ENCODE peak calls at places on chromosomes 12 and 14, in nine cellular contexts. Z, U, B, O, W, N, V, M and X are unnamed samples.

GRCh38 chr12:7118914-7119313 is 9.8 kb downstream of the RBP5 start:
- DNase-seq in Z (no peak), U (no peak), B (no peak), O (no peak), W (no peak), N (no peak), V (no peak), M (no peak), X (no peak)

GRCh38 chr12:123237646-123238329 is 4.6 kb downstream of the MTRFR start:
- DNase-seq in Z (no peak), U (peak), B (peak), O (peak), W (peak), N (peak), V (peak), M (peak), X (peak)

GRCh38 chr12:1504304-1505150 is 89.9 kb downstream of the FBXL14 start:
- DNase-seq in Z (no peak), U (no peak), B (no peak), O (no peak), W (no peak), N (no peak), V (no peak), M (no peak), X (no peak)

GRCh38 chr14:99132821-99133562 is 139.0 kb downstream of the BCL11B start:
- DNase-seq in Z (no peak), U (no peak), B (no peak), O (no peak), W (no peak), N (no peak), V (peak), M (no peak), X (no peak)

GRCh38 chr14:75968461-75968860 is 13.3 kb downstream of the TGFB3 start:
- DNase-seq in Z (no peak), U (no peak), B (no peak), O (no peak), W (no peak), N (no peak), V (no peak), M (no peak), X (peak)

GRCh38 chr12:59834659-59835474 is 239.0 kb downstream of the SLC16A7 start:
- DNase-seq in Z (no peak), U (no peak), B (peak), O (peak), W (peak), N (no peak), V (no peak), M (no peak), X (peak)

GRCh38 chr14:33564774-33565630 is 385.9 kb downstream of the EGLN3 start:
- DNase-seq in Z (peak), U (no peak), B (peak), O (peak), W (peak), N (no peak), V (no peak), M (no peak), X (peak)

GRCh38 chr14:22648506-22648905 is 4.4 kb upstream of the OR6J1 start:
- DNase-seq in Z (no peak), U (no peak), B (peak), O (no peak), W (no peak), N (no peak), V (no peak), M (no peak), X (peak)

GRCh38 chr14:51073751-51074150 is 21.2 kb downstream of the TRIM9 start:
- DNase-seq in Z (no peak), U (no peak), B (no peak), O (no peak), W (no peak), N (no peak), V (no peak), M (no peak), X (no peak)

GRCh38 chr14:22821193-22822016 is 6.2 kb upstream of the SLC7A7 start:
- DNase-seq in Z (no peak), U (no peak), B (no peak), O (peak), W (peak), N (no peak), V (peak), M (no peak), X (peak)

GRCh38 chr14:92783813-92784431 is 10.2 kb upstream of the GOLGA5 start:
- DNase-seq in Z (no peak), U (no peak), B (peak), O (peak), W (peak), N (no peak), V (peak), M (no peak), X (peak)

GRCh38 chr12:66813137-66813867 is 134.4 kb upstream of the GRIP1 start:
- DNase-seq in Z (no peak), U (no peak), B (peak), O (no peak), W (no peak), N (no peak), V (no peak), M (no peak), X (no peak)

GRCh38 chr12:13008741-13009380 is 8.8 kb upstream of the HEBP1 start:
- DNase-seq in Z (no peak), U (no peak), B (no peak), O (peak), W (no peak), N (no peak), V (no peak), M (no peak), X (peak)

GRCh38 chr12:112741106-112741505 is 50.4 kb upstream of the RPH3A start:
- DNase-seq in Z (no peak), U (no peak), B (no peak), O (no peak), W (no peak), N (no peak), V (no peak), M (no peak), X (no peak)

GRCh38 chr12:75704208-75704607 is 192.8 kb upstream of the KRR1 start:
- DNase-seq in Z (no peak), U (no peak), B (no peak), O (no peak), W (no peak), N (no peak), V (no peak), M (no peak), X (no peak)